ENCODE peak calls at places on chromosomes 1 and 21, in four cellular contexts. One of them, this sample, is unnamed.

GRCh38 chr1:43822040-43822439 is 111.6 kb upstream of the ARTN start:
- DNase-seq in left ventricle myocardium inferior: no peak
- DNase-seq in fibroblast of pulmonary artery: peak; percentile 85
- DNase-seq in stimulated activated CD4-positive, alpha-beta T cell treated with anti-CD3 and anti-CD28 coated beads, Interleukin-2, amount 100 ng/mL, for 48 hours: no peak
- DNase-seq in this sample: peak; percentile 12

GRCh38 chr1:150999051-150999674 is 7.5 kb downstream of the MINDY1 start:
- DNase-seq in left ventricle myocardium inferior: no peak
- DNase-seq in stimulated activated CD4-positive, alpha-beta T cell treated with anti-CD3 and anti-CD28 coated beads, Interleukin-2, amount 100 ng/mL, for 48 hours: no peak
- DNase-seq in fibroblast of pulmonary artery: peak; percentile 78
- DNase-seq in this sample: no peak

GRCh38 chr1:210025870-210026269 is 87.9 kb downstream of the SYT14 start:
- DNase-seq in stimulated activated CD4-positive, alpha-beta T cell treated with anti-CD3 and anti-CD28 coated beads, Interleukin-2, amount 100 ng/mL, for 48 hours: no peak
- DNase-seq in left ventricle myocardium inferior: no peak
- DNase-seq in fibroblast of pulmonary artery: no peak
- DNase-seq in this sample: no peak

GRCh38 chr1:241990040-241990439 is 8.9 kb downstream of the MAP1LC3C start:
- DNase-seq in stimulated activated CD4-positive, alpha-beta T cell treated with anti-CD3 and anti-CD28 coated beads, Interleukin-2, amount 100 ng/mL, for 48 hours: no peak
- DNase-seq in fibroblast of pulmonary artery: peak; percentile 76
- DNase-seq in left ventricle myocardium inferior: peak; percentile 77
- DNase-seq in this sample: no peak

GRCh38 chr1:26734501-26735058 is 38.8 kb downstream of the ARID1A start:
- DNase-seq in fibroblast of pulmonary artery: peak; percentile 67
- DNase-seq in stimulated activated CD4-positive, alpha-beta T cell treated with anti-CD3 and anti-CD28 coated beads, Interleukin-2, amount 100 ng/mL, for 48 hours: no peak
- DNase-seq in left ventricle myocardium inferior: no peak
- DNase-seq in this sample: no peak

GRCh38 chr1:53899206-53899628 is 5.2 kb downstream of the DIO1 start:
- DNase-seq in stimulated activated CD4-positive, alpha-beta T cell treated with anti-CD3 and anti-CD28 coated beads, Interleukin-2, amount 100 ng/mL, for 48 hours: no peak
- DNase-seq in left ventricle myocardium inferior: peak; percentile 25
- DNase-seq in fibroblast of pulmonary artery: peak; percentile 34
- DNase-seq in this sample: no peak

GRCh38 chr1:91712981-91713841 is 172.7 kb downstream of the TGFBR3 start:
- DNase-seq in stimulated activated CD4-positive, alpha-beta T cell treated with anti-CD3 and anti-CD28 coated beads, Interleukin-2, amount 100 ng/mL, for 48 hours: peak; percentile 34
- DNase-seq in left ventricle myocardium inferior: peak; percentile 69
- DNase-seq in fibroblast of pulmonary artery: peak; percentile 83
- DNase-seq in this sample: peak; percentile 34

GRCh38 chr1:27535386-27535785 is 45.4 kb upstream of the WASF2 start:
- DNase-seq in left ventricle myocardium inferior: no peak
- DNase-seq in stimulated activated CD4-positive, alpha-beta T cell treated with anti-CD3 and anti-CD28 coated beads, Interleukin-2, amount 100 ng/mL, for 48 hours: no peak
- DNase-seq in fibroblast of pulmonary artery: no peak
- DNase-seq in this sample: no peak

GRCh38 chr1:97412155-97412554 is 508.7 kb downstream of the DPYD start:
- DNase-seq in left ventricle myocardium inferior: no peak
- DNase-seq in fibroblast of pulmonary artery: peak; percentile 92
- DNase-seq in stimulated activated CD4-positive, alpha-beta T cell treated with anti-CD3 and anti-CD28 coated beads, Interleukin-2, amount 100 ng/mL, for 48 hours: no peak
- DNase-seq in this sample: no peak

GRCh38 chr21:45034556-45035476 is 39.6 kb upstream of the ADARB1 start:
- DNase-seq in fibroblast of pulmonary artery: no peak
- DNase-seq in stimulated activated CD4-positive, alpha-beta T cell treated with anti-CD3 and anti-CD28 coated beads, Interleukin-2, amount 100 ng/mL, for 48 hours: no peak
- DNase-seq in left ventricle myocardium inferior: no peak
- DNase-seq in this sample: no peak

GRCh38 chr1:925532-926421 is 2.1 kb downstream of the SAMD11 start:
- DNase-seq in stimulated activated CD4-positive, alpha-beta T cell treated with anti-CD3 and anti-CD28 coated beads, Interleukin-2, amount 100 ng/mL, for 48 hours: no peak
- DNase-seq in left ventricle myocardium inferior: no peak
- DNase-seq in fibroblast of pulmonary artery: peak; percentile 16
- DNase-seq in this sample: no peak

GRCh38 chr1:7856345-7856744 is 3.5 kb upstream of the UTS2 start:
- DNase-seq in stimulated activated CD4-positive, alpha-beta T cell treated with anti-CD3 and anti-CD28 coated beads, Interleukin-2, amount 100 ng/mL, for 48 hours: no peak
- DNase-seq in left ventricle myocardium inferior: no peak
- DNase-seq in fibroblast of pulmonary artery: peak; percentile 3
- DNase-seq in this sample: no peak

GRCh38 chr1:239811211-239811902 is 280.3 kb upstream of the FMN2 start:
- DNase-seq in fibroblast of pulmonary artery: no peak
- DNase-seq in stimulated activated CD4-positive, alpha-beta T cell treated with anti-CD3 and anti-CD28 coated beads, Interleukin-2, amount 100 ng/mL, for 48 hours: peak; percentile 12
- DNase-seq in left ventricle myocardium inferior: no peak
- DNase-seq in this sample: peak; percentile 53

GRCh38 chr1:178706467-178706866 is 18.6 kb upstream of the RALGPS2 start:
- DNase-seq in left ventricle myocardium inferior: peak; percentile 37
- DNase-seq in stimulated activated CD4-positive, alpha-beta T cell treated with anti-CD3 and anti-CD28 coated beads, Interleukin-2, amount 100 ng/mL, for 48 hours: no peak
- DNase-seq in fibroblast of pulmonary artery: peak; percentile 70
- DNase-seq in this sample: no peak

GRCh38 chr1:8846263-8846662 is 28.8 kb upstream of the RERE start:
- DNase-seq in fibroblast of pulmonary artery: no peak
- DNase-seq in stimulated activated CD4-positive, alpha-beta T cell treated with anti-CD3 and anti-CD28 coated beads, Interleukin-2, amount 100 ng/mL, for 48 hours: no peak
- DNase-seq in left ventricle myocardium inferior: no peak
- DNase-seq in this sample: no peak

GRCh38 chr1:14697371-14697770 is 98.9 kb downstream of the KAZN start:
- DNase-seq in fibroblast of pulmonary artery: no peak
- DNase-seq in left ventricle myocardium inferior: no peak
- DNase-seq in stimulated activated CD4-positive, alpha-beta T cell treated with anti-CD3 and anti-CD28 coated beads, Interleukin-2, amount 100 ng/mL, for 48 hours: no peak
- DNase-seq in this sample: no peak

GRCh38 chr1:197395209-197395608 is 127.2 kb downstream of the CRB1 start:
- DNase-seq in stimulated activated CD4-positive, alpha-beta T cell treated with anti-CD3 and anti-CD28 coated beads, Interleukin-2, amount 100 ng/mL, for 48 hours: no peak
- DNase-seq in left ventricle myocardium inferior: no peak
- DNase-seq in fibroblast of pulmonary artery: no peak
- DNase-seq in this sample: no peak

GRCh38 chr1:47232187-47232874 is at the start of gene TAL1:
- DNase-seq in fibroblast of pulmonary artery: no peak
- DNase-seq in stimulated activated CD4-positive, alpha-beta T cell treated with anti-CD3 and anti-CD28 coated beads, Interleukin-2, amount 100 ng/mL, for 48 hours: no peak
- DNase-seq in left ventricle myocardium inferior: no peak
- DNase-seq in this sample: no peak

GRCh38 chr1:3687509-3687908 is 35.2 kb downstream of the TP73 start:
- DNase-seq in fibroblast of pulmonary artery: no peak
- DNase-seq in stimulated activated CD4-positive, alpha-beta T cell treated with anti-CD3 and anti-CD28 coated beads, Interleukin-2, amount 100 ng/mL, for 48 hours: no peak
- DNase-seq in left ventricle myocardium inferior: no peak
- DNase-seq in this sample: no peak

GRCh38 chr1:174682419-174683008 is 234.8 kb downstream of the GPR52 start:
- DNase-seq in fibroblast of pulmonary artery: peak; percentile 82
- DNase-seq in stimulated activated CD4-positive, alpha-beta T cell treated with anti-CD3 and anti-CD28 coated beads, Interleukin-2, amount 100 ng/mL, for 48 hours: no peak
- DNase-seq in left ventricle myocardium inferior: no peak
- DNase-seq in this sample: no peak

GRCh38 chr1:165871311-165872067 is 44.1 kb downstream of the UCK2 start:
- DNase-seq in fibroblast of pulmonary artery: peak; percentile 50
- DNase-seq in stimulated activated CD4-positive, alpha-beta T cell treated with anti-CD3 and anti-CD28 coated beads, Interleukin-2, amount 100 ng/mL, for 48 hours: peak; percentile 32
- DNase-seq in left ventricle myocardium inferior: peak; percentile 50
- DNase-seq in this sample: peak; percentile 64

GRCh38 chr1:54273092-54273836 is 73.3 kb downstream of the MRPL37 start:
- DNase-seq in fibroblast of pulmonary artery: peak; percentile 72
- DNase-seq in stimulated activated CD4-positive, alpha-beta T cell treated with anti-CD3 and anti-CD28 coated beads, Interleukin-2, amount 100 ng/mL, for 48 hours: no peak
- DNase-seq in left ventricle myocardium inferior: peak; percentile 60
- DNase-seq in this sample: no peak

GRCh38 chr1:20640183-20640597 is 6.9 kb downstream of the PINK1 start:
- DNase-seq in left ventricle myocardium inferior: no peak
- DNase-seq in fibroblast of pulmonary artery: peak; percentile 69
- DNase-seq in stimulated activated CD4-positive, alpha-beta T cell treated with anti-CD3 and anti-CD28 coated beads, Interleukin-2, amount 100 ng/mL, for 48 hours: peak; percentile 44
- DNase-seq in this sample: peak; percentile 51

GRCh38 chr1:116375884-116376733 is 3.1 kb downstream of the ATP1A1 start:
- DNase-seq in left ventricle myocardium inferior: peak; percentile 78
- DNase-seq in stimulated activated CD4-positive, alpha-beta T cell treated with anti-CD3 and anti-CD28 coated beads, Interleukin-2, amount 100 ng/mL, for 48 hours: peak; percentile 41
- DNase-seq in fibroblast of pulmonary artery: peak; percentile 85
- DNase-seq in this sample: peak; percentile 61

This sample was measured in stimulated activated effector memory CD8-positive, alpha-beta T cell treated with anti-CD3 and anti-CD28 coated beads, Interleukin-12 subunit alpha, Interleukin-12 subunit beta, amount 100 ng/mL, for 72 hours.